ENCODE peak calls at places on chromosomes 1 and 21, in six cellular contexts. X is GM20000, S is mesothelial cell of epicardium, A is cardiac muscle cell, Z is RWPE1, U is ovary. J is an unnamed sample.

GRCh38 chr1:4655674-4656532 is 1.5 kb downstream of the AJAP1 start:
- DNase-seq in Z (peak), U (peak), A (peak), X (peak), S (peak), J (no peak)

GRCh38 chr21:26061437-26061836 is 109.1 kb downstream of the APP start:
- DNase-seq in U (no peak), Z (no peak), A (peak), S (no peak), X (no peak), J (no peak)

GRCh38 chr1:180962178-180962577 is 49.5 kb downstream of the KIAA1614 start:
- DNase-seq in S (no peak), Z (no peak), A (no peak), U (no peak), X (no peak), J (no peak)

GRCh38 chr1:235901461-235901860 is 34.8 kb upstream of the LYST start:
- DNase-seq in A (peak), Z (peak), U (no peak), S (no peak), X (no peak), J (no peak)

GRCh38 chr1:116368241-116368640 is 4.8 kb upstream of the ATP1A1 start:
- DNase-seq in X (no peak), Z (no peak), S (no peak), A (no peak), U (no peak), J (no peak)

GRCh38 chr21:21101911-21102310 is 103.7 kb downstream of the NCAM2 start:
- DNase-seq in A (peak), U (no peak), S (no peak), X (no peak), Z (peak), J (no peak)

GRCh38 chr1:245310605-245311531 is 156.1 kb downstream of the KIF26B start:
- DNase-seq in U (peak), A (peak), X (peak), Z (no peak), S (no peak), J (no peak)

GRCh38 chr1:209900734-209901133 is 37.3 kb upstream of the SYT14 start:
- DNase-seq in U (no peak), A (peak), X (no peak), Z (peak), S (no peak), J (no peak)

GRCh38 chr1:162740755-162741154 is 49.7 kb upstream of the HSD17B7 start:
- DNase-seq in A (peak), S (no peak), X (no peak), Z (no peak), U (no peak), J (no peak)

GRCh38 chr1:161902146-161902545 is 121.5 kb downstream of the OLFML2B start:
- DNase-seq in A (no peak), X (no peak), U (no peak), S (no peak), Z (no peak), J (no peak)

GRCh38 chr21:29349702-29350101 is 51.0 kb downstream of the BACH1 start:
- DNase-seq in Z (no peak), A (no peak), X (no peak), U (no peak), S (no peak), J (no peak)

GRCh38 chr1:151156515-151156819 is at the start of gene TNFAIP8L2:
- DNase-seq in S (no peak), U (no peak), A (no peak), Z (no peak), X (peak), J (peak)

GRCh38 chr1:241637604-241638003 is 2.6 kb downstream of the CHML start:
- DNase-seq in Z (no peak), S (no peak), A (no peak), U (no peak), X (no peak), J (no peak)

GRCh38 chr1:2314297-2314802 is 77.0 kb downstream of the MORN1 start:
- DNase-seq in Z (peak), X (no peak), A (peak), U (peak), S (peak), J (no peak)

GRCh38 chr1:109248797-109249629 is at the start of gene CELSR2:
- DNase-seq in A (peak), U (peak), Z (peak), X (peak), S (peak), J (peak)

GRCh38 chr1:7172804-7173203 is 387.6 kb downstream of the CAMTA1 start:
- DNase-seq in Z (no peak), A (no peak), X (no peak), S (no peak), U (no peak), J (no peak)

GRCh38 chr21:35779690-35780570 is 280.4 kb downstream of the SETD4 start:
- DNase-seq in S (no peak), X (no peak), Z (peak), A (peak), U (no peak), J (no peak)

GRCh38 chr21:44875341-44875740 is 1.9 kb upstream of the PTTG1IP start:
- DNase-seq in Z (no peak), X (no peak), U (no peak), A (peak), S (no peak), J (no peak)

GRCh38 chr1:24437631-24438396 is 22.2 kb downstream of the NIPAL3 start:
- DNase-seq in S (no peak), U (no peak), A (peak), X (no peak), Z (no peak), J (no peak)

GRCh38 chr1:118984086-118984989 is 3.8 kb downstream of the TBX15 start:
- DNase-seq in S (peak), Z (no peak), A (peak), U (no peak), X (peak), J (no peak)

GRCh38 chr1:21229246-21230000 is 52.7 kb upstream of the EIF4G3 start:
- DNase-seq in U (no peak), A (peak), Z (no peak), S (no peak), X (no peak), J (no peak)

GRCh38 chr1:54716299-54717047 is 812 bp downstream of the TTC4 start:
- DNase-seq in X (no peak), S (no peak), Z (peak), A (no peak), U (no peak), J (no peak)

GRCh38 chr1:232335751-232336274 is 294.1 kb downstream of the SIPA1L2 start:
- DNase-seq in S (no peak), X (no peak), A (no peak), U (no peak), Z (no peak), J (no peak)

GRCh38 chr1:154767315-154768240 is 102.5 kb downstream of the KCNN3 start:
- DNase-seq in A (peak), Z (no peak), X (no peak), U (no peak), S (peak), J (no peak)

GRCh38 chr1:224782601-224783000 is 146.9 kb upstream of the DNAH14 start:
- DNase-seq in S (no peak), Z (no peak), A (no peak), U (no peak), X (no peak), J (no peak)

GRCh38 chr1:227174136-227174535 is 144.2 kb downstream of the CDC42BPA start:
- DNase-seq in Z (no peak), A (peak), U (no peak), X (no peak), S (no peak), J (no peak)

GRCh38 chr1:25587290-25587689 is 29.3 kb upstream of the MAN1C1 start:
- DNase-seq in U (no peak), Z (no peak), A (no peak), S (no peak), X (no peak), J (no peak)

GRCh38 chr1:17909634-17910033 is 154.5 kb downstream of the ACTL8 start:
- DNase-seq in U (no peak), Z (no peak), X (no peak), S (no peak), A (peak), J (no peak)

GRCh38 chr1:229769006-229769405 is 143.0 kb downstream of the URB2 start:
- DNase-seq in Z (no peak), X (no peak), U (no peak), S (no peak), A (no peak), J (no peak)

GRCh38 chr1:162151900-162152829 is 82.7 kb downstream of the NOS1AP start:
- DNase-seq in U (no peak), Z (no peak), X (peak), A (peak), S (no peak), J (peak)

GRCh38 chr1:66489146-66489545 is 44.8 kb upstream of the SGIP1 start:
- DNase-seq in U (no peak), A (peak), X (no peak), S (no peak), Z (peak), J (no peak)

GRCh38 chr1:248696261-248696660 is 6.3 kb downstream of the OR14I1 start:
- DNase-seq in A (no peak), U (no peak), X (no peak), S (no peak), Z (no peak), J (no peak)
- TF ChIP-seq CTCF in A (no peak), U (no peak), X (no peak), S (no peak), Z (no peak), J (no peak)

DNA sequence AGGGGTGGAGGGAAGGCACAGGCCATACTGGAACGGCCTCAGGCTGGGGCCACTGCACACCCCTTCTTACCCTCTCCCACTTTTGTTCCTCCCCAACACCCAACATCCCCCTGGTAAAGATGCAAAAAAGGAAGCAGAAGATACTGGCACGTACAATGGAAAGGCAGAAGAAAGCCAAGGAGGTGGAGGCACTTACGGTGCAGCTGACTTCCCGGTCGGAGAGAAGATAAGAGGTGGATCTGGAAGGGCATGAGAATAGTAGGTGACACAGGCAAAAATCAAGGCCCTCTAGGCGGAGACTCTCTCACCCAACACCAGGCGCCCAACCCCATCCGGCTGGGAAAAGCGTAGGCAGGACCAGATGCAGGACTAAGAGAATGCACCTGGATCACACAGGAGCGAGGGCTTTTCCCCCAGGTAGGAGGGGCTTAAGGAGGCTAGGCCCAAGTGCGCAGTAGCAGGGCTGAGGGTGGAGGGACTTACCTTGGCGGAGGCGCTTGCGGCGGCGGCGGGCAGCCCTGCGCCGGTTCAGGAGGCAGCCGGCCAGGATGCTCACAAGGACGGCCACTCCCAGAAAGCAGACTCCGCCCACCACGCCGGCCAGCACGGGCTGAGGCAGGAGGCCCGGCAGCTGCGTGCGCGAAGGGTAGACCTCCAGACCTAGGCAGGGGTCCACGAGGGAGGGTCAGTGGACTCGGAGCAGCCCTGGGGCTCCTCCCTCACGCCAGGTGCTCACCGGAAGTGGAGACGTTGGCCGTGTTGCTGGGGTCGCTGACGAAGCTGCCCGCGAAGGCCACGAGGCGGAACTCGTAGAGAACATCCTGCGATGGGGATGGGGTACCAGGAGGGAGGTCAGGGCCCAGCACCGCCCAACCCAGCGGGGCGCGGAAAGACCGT is 4.1 kb upstream of the TAGLN2 start:
- DNase-seq in X (no peak), U (peak), S (no peak), Z (no peak), A (no peak), J (no peak)
- TF ChIP-seq CTCF in X (no peak), U (no peak), S (no peak), Z (no peak), A (no peak), J (no peak)

GRCh38 chr1:110605901-110606783 is at the start of gene KCNA2:
- DNase-seq in U (peak), X (peak), Z (no peak), S (peak), A (peak), J (no peak)
- TF ChIP-seq CTCF in U (no peak), X (no peak), Z (no peak), S (no peak), A (no peak), J (no peak)

GRCh38 chr1:78475888-78476610 is 14.7 kb upstream of the PTGFR start:
- DNase-seq in A (peak), U (no peak), X (no peak), S (no peak), Z (no peak), J (no peak)
- TF ChIP-seq CTCF in A (no peak), U (no peak), X (no peak), S (no peak), Z (no peak), J (no peak)

DNA sequence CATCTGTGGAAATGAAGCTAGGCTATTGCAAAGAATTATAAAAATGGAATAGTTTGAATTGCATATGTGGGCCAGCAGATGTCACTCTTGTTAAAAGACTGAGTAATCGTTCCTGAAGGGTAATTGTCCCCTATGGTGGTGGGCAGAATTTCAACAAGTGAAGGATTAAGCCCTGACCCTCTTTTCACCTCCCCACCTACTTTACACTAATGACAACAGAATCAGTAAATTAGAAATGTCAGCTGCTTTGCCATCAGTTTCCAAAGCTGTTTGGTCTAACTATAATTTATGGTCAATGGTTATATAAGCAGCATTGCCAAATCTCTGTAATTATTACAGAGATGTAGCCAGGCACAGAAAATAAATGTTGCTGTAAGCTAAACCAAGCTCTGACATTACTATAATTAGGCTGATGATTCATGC is 898.6 kb downstream of the AMY1C start:
- DNase-seq in X (peak), Z (peak), S (no peak), U (no peak), A (peak), J (no peak)
- TF ChIP-seq CTCF in X (peak), Z (peak), S (peak), U (no peak), A (no peak), J (no peak)

J was measured in natural killer cell.